ENCODE peak calls at places on chromosomes 5 and 9, in six cellular contexts. X is HCT116, U is endothelial cell of umbilical vein, B is SK-N-SH, D is stomach, L is sigmoid colon. O is an unnamed sample.

GRCh38 chr5:176466245-176466871 is 18.2 kb downstream of the FAF2 start:
- DNase-seq in X (no peak), B (no peak), D (no peak), L (no peak), U (peak; percentile 40), O (no peak)

GRCh38 chr5:91591076-91591475 is 208.0 kb upstream of the ARRDC3 start:
- DNase-seq in U (no peak), D (no peak), L (no peak), X (peak; percentile 33), B (no peak), O (peak; percentile 67)

GRCh38 chr5:73496984-73497457 is 1.2 kb upstream of the BTF3 start:
- DNase-seq in U (peak; percentile 54), B (peak; percentile 65), D (no peak), L (no peak), X (peak; percentile 79), O (peak; percentile 53)

GRCh38 chr5:150078802-150079654 is 7.3 kb downstream of the CSF1R start:
- DNase-seq in X (no peak), B (peak; percentile 32), L (no peak), D (peak; percentile 13), U (no peak), O (no peak)

GRCh38 chr9:71353723-71354122 is 232.3 kb upstream of the TRPM3 start:
- DNase-seq in X (no peak), D (no peak), L (no peak), U (no peak), B (no peak), O (no peak)

GRCh38 chr5:142095651-142096330 is 12.8 kb upstream of the NDFIP1 start:
- DNase-seq in D (no peak), B (no peak), U (no peak), X (no peak), L (no peak), O (no peak)

GRCh38 chr9:124257865-124258764 is at the start of gene NEK6:
- DNase-seq in X (no peak), U (peak; percentile 32), L (peak; percentile 47), D (peak; percentile 40), B (peak; percentile 84), O (no peak)

GRCh38 chr9:68999393-69000105 is 14.4 kb downstream of the PRKACG start:
- DNase-seq in U (peak; percentile 67), B (peak; percentile 59), X (peak; percentile 61), L (peak; percentile 81), D (peak; percentile 66), O (peak; percentile 92)

GRCh38 chr5:50711280-50711679 is 44.8 kb downstream of the PARP8 start:
- DNase-seq in L (no peak), X (no peak), D (peak; percentile 38), U (no peak), B (peak; percentile 2), O (no peak)

GRCh38 chr9:27003406-27004147 is 1.9 kb downstream of the LRRC19 start:
- DNase-seq in X (no peak), U (no peak), B (no peak), L (no peak), D (no peak), O (no peak)

GRCh38 chr9:119375892-119376291 is 6.7 kb upstream of the BRINP1 start:
- DNase-seq in L (no peak), B (peak; percentile 32), D (no peak), X (peak; percentile 2), U (no peak), O (peak; percentile 87)

GRCh38 chr5:177443144-177443983 is 3.2 kb upstream of the PRR7 start:
- DNase-seq in X (no peak), U (no peak), D (no peak), B (no peak), L (no peak), O (no peak)

GRCh38 chr9:125700791-125701190 is 6.2 kb downstream of the MAPKAP1 start:
- DNase-seq in B (no peak), X (no peak), D (no peak), U (no peak), L (no peak), O (peak; percentile 56)

GRCh38 chr9:137550241-137550621 is at the start of gene PNPLA7:
- DNase-seq in U (peak; percentile 62), B (peak; percentile 86), X (peak; percentile 49), D (peak; percentile 93), L (peak; percentile 95), O (peak; percentile 93)

GRCh38 chr9:72871685-72872084 is 81.2 kb downstream of the ALDH1A1 start:
- DNase-seq in X (peak; percentile 26), D (no peak), B (no peak), U (peak; percentile 62), L (no peak), O (peak; percentile 57)

GRCh38 chr5:179610109-179610902 is 13.2 kb downstream of the HNRNPH1 start:
- DNase-seq in U (no peak), X (no peak), D (no peak), B (no peak), L (peak; percentile 76), O (no peak)

GRCh38 chr9:120564589-120564988 is 15.4 kb downstream of the CDK5RAP2 start:
- DNase-seq in B (no peak), U (no peak), D (no peak), L (no peak), X (no peak), O (no peak)
- TF ChIP-seq POLR2AphosphoS5 in B (no peak), U (no peak), D (no peak), L (no peak), X (no peak), O (no peak)

GRCh38 chr5:134003957-134004625 is 684 bp downstream of the VDAC1 start:
- DNase-seq in D (peak; percentile 61), L (peak; percentile 82), X (no peak), B (peak; percentile 82), U (peak; percentile 55), O (peak; percentile 61)

GRCh38 chr5:134003064-134003956 is 1.5 kb downstream of the VDAC1 start:
- DNase-seq in D (no peak), U (no peak), B (peak; percentile 28), L (no peak), X (no peak), O (peak; percentile 32)

GRCh38 chr5:134000116-134000515 is 4.7 kb downstream of the VDAC1 start:
- DNase-seq in L (no peak), B (no peak), X (no peak), D (peak; percentile 47), U (no peak), O (no peak)

GRCh38 chr5:134000696-134001453 is 3.9 kb downstream of the VDAC1 start:
- DNase-seq in L (no peak), D (no peak), U (no peak), X (no peak), B (no peak), O (no peak)

DNA sequence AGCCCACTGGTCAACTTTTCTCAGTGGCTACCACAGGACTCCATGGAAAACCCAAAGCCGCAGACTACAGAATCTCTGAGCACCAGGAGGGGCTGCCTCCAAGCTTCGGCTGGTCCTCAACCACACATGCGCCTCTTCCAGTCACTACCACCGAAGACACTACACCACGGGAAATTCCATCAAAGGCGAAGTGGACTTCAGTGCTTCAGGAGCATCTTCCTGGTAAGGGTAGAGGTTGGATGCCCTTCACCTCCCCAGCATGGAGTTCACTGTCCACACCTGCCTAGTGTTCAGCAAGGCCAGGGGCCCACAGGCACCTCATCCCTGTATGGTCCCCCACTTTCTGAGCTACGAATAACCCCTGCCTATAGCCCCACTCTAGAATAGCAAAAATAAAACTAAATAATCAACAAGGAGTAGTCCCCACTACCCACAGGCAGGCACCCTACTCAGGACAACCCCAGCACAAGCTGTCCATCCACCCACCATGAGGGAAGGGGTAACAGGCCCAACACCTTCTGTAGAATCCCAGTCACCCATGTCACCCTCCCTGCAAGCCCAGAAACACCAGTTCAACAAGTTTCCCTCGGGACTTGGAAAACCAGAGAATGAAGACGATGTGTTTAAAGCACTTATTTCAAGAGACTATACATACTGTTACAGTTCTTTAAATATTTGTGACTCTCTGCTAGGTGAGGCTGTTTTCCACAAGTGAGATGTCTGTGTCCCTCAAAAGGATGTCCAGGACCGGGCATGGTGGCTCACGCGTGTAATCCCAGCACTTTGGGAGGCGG is 2.6 kb downstream of the VDAC1 start:
- DNase-seq in D (no peak), X (no peak), U (no peak), B (no peak), L (no peak), O (no peak)
- TF ChIP-seq POLR2AphosphoS5 in D (no peak), X (no peak), U (no peak), B (no peak), L (no peak), O (no peak)

GRCh38 chr5:124643306-124643705 is 103.1 kb downstream of the ZNF608 start:
- DNase-seq in L (no peak), U (no peak), B (no peak), X (no peak), D (no peak), O (peak; percentile 26)

GRCh38 chr5:124642148-124642547 is 104.3 kb downstream of the ZNF608 start:
- DNase-seq in U (no peak), B (no peak), D (no peak), X (no peak), L (no peak), O (no peak)

GRCh38 chr5:124634820-124635323 is 111.6 kb downstream of the ZNF608 start:
- DNase-seq in L (no peak), U (no peak), D (no peak), X (no peak), B (peak; percentile 36), O (no peak)

GRCh38 chr5:124641154-124641792 is 105.2 kb downstream of the ZNF608 start:
- DNase-seq in D (peak; percentile 50), B (no peak), X (no peak), L (no peak), U (no peak), O (no peak)

GRCh38 chr5:124639095-124639665 is 107.3 kb downstream of the ZNF608 start:
- DNase-seq in U (no peak), X (no peak), B (no peak), D (no peak), L (no peak), O (peak; percentile 86)
- TF ChIP-seq POLR2AphosphoS5 in U (no peak), X (no peak), B (no peak), D (no peak), L (no peak), O (no peak)

GRCh38 chr5:71597001-71597400 is 9.9 kb downstream of the MCCC2 start:
- DNase-seq in B (no peak), X (no peak), D (no peak), U (no peak), L (no peak), O (no peak)

GRCh38 chr5:71596169-71596568 is 9.0 kb downstream of the MCCC2 start:
- DNase-seq in X (no peak), L (no peak), D (no peak), B (no peak), U (no peak), O (no peak)

GRCh38 chr5:71600783-71601182 is 13.6 kb downstream of the MCCC2 start:
- DNase-seq in U (no peak), B (no peak), L (no peak), X (no peak), D (no peak), O (no peak)

DNA sequence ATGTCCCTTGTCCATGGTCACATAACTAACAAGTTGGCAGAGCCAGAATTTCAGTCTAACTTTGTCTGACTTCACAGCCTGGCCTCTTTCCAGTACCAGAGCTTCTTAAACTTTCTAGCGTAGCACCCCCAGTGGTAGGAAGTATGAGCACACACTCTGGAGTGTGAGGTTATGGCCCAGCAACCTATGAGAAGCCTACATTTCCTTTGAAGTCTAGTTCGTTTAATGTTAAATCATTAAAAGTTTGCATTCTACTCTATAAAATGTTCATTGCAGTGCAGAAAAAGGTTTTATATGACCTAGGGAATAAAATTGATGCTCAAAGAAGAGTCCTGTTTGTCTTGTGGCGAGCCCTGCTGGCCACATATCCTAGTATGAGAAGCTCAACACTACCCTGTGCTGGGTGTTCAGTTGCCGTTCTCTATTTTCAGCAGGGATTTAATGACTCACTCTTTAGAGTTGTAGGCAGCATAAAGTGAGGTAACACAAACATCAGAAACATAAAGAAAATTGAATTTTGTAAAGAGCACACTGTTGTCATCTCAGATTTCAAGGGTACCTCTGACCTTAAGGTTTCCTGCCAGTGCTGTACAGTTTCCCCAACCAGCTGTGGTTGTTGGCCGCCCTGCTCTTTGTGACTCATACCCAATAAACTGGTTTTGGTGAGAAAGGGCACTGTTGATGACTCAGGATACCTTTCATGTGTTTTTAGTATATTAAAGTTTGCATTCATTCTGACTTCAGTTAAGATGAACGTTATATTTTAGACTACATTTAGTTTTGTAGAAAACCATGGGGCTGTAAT is 14.3 kb downstream of the MCCC2 start:
- DNase-seq in L (no peak), X (peak; percentile 95), D (peak; percentile 54), U (peak; percentile 99), B (peak; percentile 65), O (peak; percentile 86)
- TF ChIP-seq POLR2AphosphoS5 in L (no peak), X (peak; percentile 67), D (peak; percentile 38), U (peak; percentile 90), B (peak; percentile 62), O (no peak)